ENCODE peak calls at places on chromosome X, in ten cellular contexts. M, P, Y, Z, Q, G, N, E, C and J are unnamed samples.

GRCh38 chrX:103730746-103731508 is 20.2 kb downstream of the TMEM31 start:
- DNase-seq in M (peak; percentile 87), E (peak; percentile 86), G (no peak), Y (no peak), P (peak; percentile 28), C (no peak), N (no peak), Q (no peak), Z (no peak), J (no peak)

GRCh38 chrX:113287761-113288160 is 447.1 kb upstream of the AMOT start:
- DNase-seq in P (no peak), Q (no peak), Z (no peak), M (no peak), C (no peak), G (no peak), Y (no peak), N (no peak), E (no peak), J (no peak)

GRCh38 chrX:110836982-110837381 is 41.4 kb upstream of the CHRDL1 start:
- DNase-seq in N (no peak), E (no peak), Z (no peak), M (peak; percentile 79), G (no peak), Q (no peak), P (no peak), C (no peak), Y (no peak), J (no peak)

GRCh38 chrX:119685225-119686066 is 7.5 kb downstream of the SEPTIN6 start:
- DNase-seq in G (no peak), Y (no peak), P (no peak), N (no peak), E (no peak), M (no peak), Z (no peak), Q (no peak), C (no peak), J (peak; percentile 28)

GRCh38 chrX:132837971-132838370 is 120.5 kb downstream of the HS6ST2 start:
- DNase-seq in P (no peak), C (no peak), M (no peak), N (no peak), Z (no peak), Q (no peak), G (no peak), Y (no peak), E (no peak), J (no peak)

GRCh38 chrX:101260435-101260834 is 30.7 kb downstream of the TAF7L start:
- DNase-seq in Z (no peak), E (no peak), N (no peak), G (no peak), M (peak; percentile 49), P (no peak), Y (no peak), C (no peak), Q (no peak), J (no peak)

GRCh38 chrX:152897216-152898144 is at the start of gene ZNF185:
- DNase-seq in Z (no peak), Q (peak; percentile 68), P (no peak), Y (peak; percentile 81), G (no peak), E (no peak), C (peak; percentile 69), N (no peak), M (peak; percentile 93), J (peak; percentile 86)

GRCh38 chrX:129981752-129982299 is 609 bp upstream of the BCORL1 start:
- DNase-seq in Y (no peak), Z (peak; percentile 61), Q (no peak), C (no peak), N (peak; percentile 38), M (no peak), G (no peak), E (no peak), P (no peak), J (no peak)

GRCh38 chrX:20729421-20729820 is 462.7 kb upstream of the RPS6KA3 start:
- DNase-seq in C (no peak), N (no peak), P (no peak), M (no peak), Z (no peak), E (no peak), G (no peak), Y (no peak), Q (no peak), J (no peak)

GRCh38 chrX:155819525-155819924 is 61.6 kb upstream of the VAMP7 start:
- DNase-seq in Z (no peak), M (peak; percentile 41), P (no peak), G (no peak), Y (no peak), Q (no peak), N (no peak), C (no peak), E (no peak), J (no peak)
- TF ChIP-seq CTCF in Z (no peak), M (no peak), P (no peak), G (no peak), Y (no peak), Q (no peak), N (no peak), C (no peak), E (no peak), J (no peak)

GRCh38 chrX:30906726-30907125 is 17.7 kb upstream of the TAB3 start:
- DNase-seq in G (no peak), E (peak; percentile 54), N (no peak), P (no peak), C (no peak), M (no peak), Q (no peak), Z (no peak), Y (peak; percentile 58), J (no peak)
- H3K4me1 ChIP-seq in G (no peaks in the 10 kb centered on the region), E (no peaks in the 10 kb centered on the region), N (no peaks in the 10 kb centered on the region), P (peaks cover 13% of the 10 kb centered on the region), C (no peaks in the 10 kb centered on the region), M (no peaks in the 10 kb centered on the region), Q (no peaks in the 10 kb centered on the region), Z (no peaks in the 10 kb centered on the region), Y (peaks cover 7% of the 10 kb centered on the region), J (no peaks in the 10 kb centered on the region)

GRCh38 chrX:22666441-22666840 is 333.3 kb upstream of the DDX53 start:
- DNase-seq in Y (no peak), G (no peak), Q (no peak), M (peak; percentile 83), Z (no peak), N (no peak), C (no peak), E (peak; percentile 27), P (no peak), J (no peak)
- TF ChIP-seq CTCF in Y (no peak), G (no peak), Q (no peak), M (peak; percentile 77), Z (no peak), N (no peak), C (no peak), E (peak; percentile 14), P (peak; percentile 40), J (no peak)

GRCh38 chrX:135463937-135464336 is 42.2 kb downstream of the SMIM10L2A start:
- DNase-seq in Y (no peak), Z (no peak), N (no peak), Q (no peak), C (no peak), G (no peak), M (no peak), E (peak; percentile 6), P (no peak), J (no peak)
- H3K4me1 ChIP-seq in Y (no peaks in the 10 kb centered on the region), Z (no peaks in the 10 kb centered on the region), N (no peaks in the 10 kb centered on the region), Q (no peaks in the 10 kb centered on the region), C (no peaks in the 10 kb centered on the region), G (no peaks in the 10 kb centered on the region), M (no peaks in the 10 kb centered on the region), E (no peaks in the 10 kb centered on the region), P (no peaks in the 10 kb centered on the region), J (no peaks in the 10 kb centered on the region)

DNA sequence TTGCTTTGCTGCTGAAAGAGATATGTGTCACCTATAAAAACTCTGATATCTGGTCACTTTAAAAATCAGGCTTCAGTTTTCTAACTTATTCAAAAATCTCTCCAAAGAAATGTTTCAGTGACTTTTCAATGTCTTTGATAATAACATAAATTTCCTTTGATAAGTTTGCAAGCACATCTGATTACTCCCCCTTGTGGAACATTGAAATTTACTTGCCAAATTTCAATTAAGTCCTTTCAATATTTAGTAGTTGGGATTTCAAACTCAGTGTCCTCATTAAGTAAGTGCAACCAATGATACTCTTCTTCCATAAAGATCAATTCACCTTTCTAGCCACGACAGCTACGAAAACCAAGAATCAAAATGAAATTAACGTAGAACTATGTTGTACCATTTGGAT is 151.3 kb upstream of the FAM47C start:
- DNase-seq in M (no peak), P (no peak), C (no peak), G (no peak), Q (no peak), N (no peak), E (peak; percentile 2), Y (no peak), Z (no peak), J (no peak)
- TF ChIP-seq CTCF in M (peak; percentile 31), P (no peak), C (no peak), G (no peak), Q (no peak), N (no peak), E (peak; percentile 24), Y (peak; percentile 46), Z (no peak), J (no peak)

GRCh38 chrX:3815896-3816664 is 102.6 kb upstream of the PRKX start:
- DNase-seq in M (peak; percentile 81), N (peak; percentile 72), E (peak; percentile 12), G (peak; percentile 71), C (peak; percentile 57), Y (peak; percentile 75), P (no peak), Q (peak; percentile 62), Z (peak; percentile 67), J (peak; percentile 90)
- H3K4me1 ChIP-seq in M (no peaks in the 10 kb centered on the region), N (peaks cover 1% of the 10 kb centered on the region), E (peaks cover 12% of the 10 kb centered on the region), G (peaks cover 5% of the 10 kb centered on the region), C (no peaks in the 10 kb centered on the region), Y (peaks cover 12% of the 10 kb centered on the region), P (peaks cover 21% of the 10 kb centered on the region), Q (peaks cover 4% of the 10 kb centered on the region), Z (peaks cover 20% of the 10 kb centered on the region), J (no peaks in the 10 kb centered on the region)

GRCh38 chrX:134137353-134137752 is 99.6 kb upstream of the CCDC160 start:
- DNase-seq in P (no peak), G (no peak), C (no peak), Q (no peak), E (no peak), Y (no peak), M (no peak), N (no peak), Z (no peak), J (no peak)
- TF ChIP-seq CTCF in P (no peak), G (no peak), C (no peak), Q (no peak), E (no peak), Y (no peak), M (no peak), N (no peak), Z (no peak), J (no peak)

DNA sequence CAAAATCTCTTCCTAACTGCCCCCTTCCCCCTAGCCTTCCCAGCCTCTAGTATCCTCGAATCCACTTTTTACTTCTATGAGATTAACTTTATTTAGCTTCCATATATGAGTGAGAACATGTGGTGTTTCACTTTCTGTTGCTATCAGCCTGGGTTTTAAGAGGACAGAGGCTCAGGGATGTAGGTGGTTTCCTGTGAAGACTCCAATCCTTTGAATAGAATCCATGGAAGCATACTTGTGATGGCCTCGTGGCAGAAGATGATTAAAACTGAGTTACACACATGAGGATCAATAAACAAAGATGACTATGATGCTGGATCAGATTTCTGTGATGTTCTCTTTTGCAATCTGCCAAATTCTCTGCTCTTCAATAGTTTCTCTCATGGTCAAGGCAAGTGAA is 29.8 kb downstream of the CD99L2 start:
- DNase-seq in Z (no peak), Y (no peak), Q (no peak), C (no peak), M (no peak), N (no peak), P (no peak), E (peak; percentile 74), G (no peak), J (no peak)
- H3K4me1 ChIP-seq in Z (peaks cover 3% of the 10 kb centered on the region), Y (peaks cover 2% of the 10 kb centered on the region), Q (peaks cover 6% of the 10 kb centered on the region), C (no peaks in the 10 kb centered on the region), M (no peaks in the 10 kb centered on the region), N (peaks cover 2% of the 10 kb centered on the region), P (peaks cover 3% of the 10 kb centered on the region), E (peaks cover 7% of the 10 kb centered on the region), G (peaks cover 5% of the 10 kb centered on the region), J (peaks cover 3% of the 10 kb centered on the region)